ENCODE peak calls at places on chromosomes 7 and 10, in four cellular contexts. I is IMR-90, M is K562, T is keratinocyte. G is an unnamed sample. For H3K9me1, the result is how much of the 10 kb centered on the place peaks cover.

GRCh38 chr10:129963076-129963830 is 821 bp downstream of the EBF3 start:
- DNase-seq in I (peak), M (no peak), T (no peak), G (peak)

GRCh38 chr7:19982841-19983835 is 209.7 kb upstream of the TMEM196 start:
- DNase-seq in I (peak), M (no peak), T (no peak), G (peak)

GRCh38 chr10:65294329-65294728 is 1631.5 kb upstream of the LRRTM3 start:
- DNase-seq in I (no peak), M (no peak), T (no peak), G (peak)

GRCh38 chr10:132503581-132504421 is 33.8 kb upstream of the INPP5A start:
- DNase-seq in I (no peak), M (no peak), T (no peak), G (no peak)

GRCh38 chr10:123301077-123301875 is 147.1 kb downstream of the BUB3 start:
- DNase-seq in I (no peak), M (peak), T (no peak), G (peak)

GRCh38 chr7:116122972-116123595 is 87.3 kb upstream of the TES start:
- DNase-seq in I (peak), M (peak), T (no peak), G (peak)

GRCh38 chr7:131047651-131048304 is 279.9 kb upstream of the MKLN1 start:
- DNase-seq in I (peak), M (no peak), T (no peak), G (no peak)

GRCh38 chr7:150631084-150631824 is 931 bp downstream of the GIMAP6 start:
- DNase-seq in I (no peak), M (no peak), T (no peak), G (no peak)

GRCh38 chr10:607545-608196 is 81.8 kb downstream of the DIP2C start:
- DNase-seq in I (no peak), M (no peak), T (no peak), G (no peak)

GRCh38 chr7:33130184-33130583 is 820 bp downstream of the BBS9 start:
- DNase-seq in I (peak), M (no peak), T (no peak), G (peak)

GRCh38 chr10:3192856-3193635 is 20.5 kb upstream of the PITRM1 start:
- DNase-seq in I (peak), M (peak), T (no peak), G (peak)

GRCh38 chr10:79386637-79387465 is 39.6 kb downstream of the PPIF start:
- DNase-seq in I (no peak), M (peak), T (no peak), G (no peak)

GRCh38 chr7:151999337-152000090 is 26.0 kb upstream of the GALNT11 start:
- DNase-seq in I (peak), M (no peak), T (no peak), G (no peak)

GRCh38 chr10:11242443-11243386 is 225.0 kb downstream of the CELF2 start:
- DNase-seq in I (peak), M (no peak), T (no peak), G (peak)

GRCh38 chr7:7761340-7761973 is 43.0 kb upstream of the RPA3 start:
- DNase-seq in I (peak), M (no peak), T (no peak), G (peak)

DNA sequence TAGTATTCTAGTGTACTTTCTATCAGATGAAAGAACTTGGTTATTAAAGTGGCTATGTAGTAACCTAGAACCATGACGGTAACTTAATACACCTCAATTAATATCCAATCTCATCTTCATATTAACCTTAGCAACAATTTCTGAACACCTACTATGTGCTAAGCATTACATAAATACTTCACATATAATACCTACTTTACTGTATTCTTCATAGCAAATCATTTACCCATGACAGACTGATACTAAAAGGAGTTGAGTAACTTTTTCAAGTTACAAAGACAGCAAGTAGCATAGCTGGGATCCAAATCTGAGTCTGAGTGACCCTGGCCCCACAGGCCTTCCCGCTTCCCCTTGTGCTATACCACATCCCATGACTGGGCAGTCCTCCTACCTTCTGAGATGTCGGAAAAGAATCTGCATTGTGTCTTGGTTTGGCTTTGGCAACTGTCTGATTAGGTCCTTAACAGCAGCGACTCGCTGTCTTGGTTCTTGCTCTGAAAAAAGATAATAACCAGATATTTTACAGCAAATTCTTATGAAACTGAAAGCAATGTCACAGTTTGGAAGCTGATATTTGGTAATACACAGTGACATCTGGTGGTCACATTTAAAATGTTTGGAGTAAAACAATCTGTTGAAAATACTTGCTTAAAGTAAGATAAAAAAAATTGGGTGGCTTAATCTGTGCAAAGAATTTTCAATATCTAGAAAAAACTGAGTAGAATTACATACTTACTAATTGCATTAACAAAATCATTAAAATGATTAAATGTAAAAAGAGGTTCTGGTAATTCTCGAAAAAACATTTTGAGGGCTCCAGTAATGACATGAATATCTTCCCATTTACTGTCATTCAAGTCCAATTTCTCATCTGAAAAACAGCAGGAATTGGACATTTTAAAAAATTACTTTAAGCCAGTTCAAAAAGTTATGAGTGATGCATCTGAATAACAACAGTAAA is 120.1 kb downstream of the ARHGAP12 start:
- DNase-seq in I (peak), M (peak), T (no peak), G (peak)
- H3K4me3 ChIP-seq in I (peak), M (no peak), T (no peak), G (no peak)

GRCh38 chr10:30048768-30049507 is 10.4 kb downstream of the JCAD start:
- DNase-seq in I (no peak), M (no peak), T (no peak), G (peak)

GRCh38 chr10:30047924-30048531 is 11.4 kb downstream of the JCAD start:
- DNase-seq in I (no peak), M (no peak), T (no peak), G (no peak)

GRCh38 chr10:30051220-30051619 is 8.2 kb downstream of the JCAD start:
- DNase-seq in I (peak), M (no peak), T (no peak), G (no peak)

GRCh38 chr10:30055094-30055701 is 4.2 kb downstream of the JCAD start:
- DNase-seq in I (peak), M (no peak), T (no peak), G (peak)

DNA sequence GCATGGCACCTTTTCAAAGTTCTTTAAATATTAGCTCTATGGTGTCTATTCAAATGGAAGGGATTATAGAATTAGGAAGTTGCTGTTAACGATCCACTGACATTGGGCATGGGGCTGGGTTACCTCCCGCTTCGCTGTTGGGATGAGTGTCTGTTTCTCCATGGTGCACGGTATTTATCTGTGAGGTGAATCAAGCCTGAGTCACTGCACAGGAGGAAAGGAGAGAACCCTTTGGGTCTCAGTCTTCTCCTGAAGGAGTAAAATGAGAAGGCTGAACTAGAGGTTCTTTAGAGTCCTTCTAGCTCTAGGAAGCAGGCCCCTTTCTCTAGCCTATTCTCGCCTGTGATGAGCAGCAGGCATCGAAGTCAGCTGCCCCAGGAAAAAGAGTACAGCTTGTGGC is 7.3 kb downstream of the JCAD start:
- DNase-seq in I (peak), M (no peak), T (no peak), G (no peak)
- H3K9me1 ChIP-seq in I (under half), M (under half), T (under half), G (under half)

GRCh38 chr10:77835669-77836086 is 90.9 kb downstream of the DLG5 start:
- DNase-seq in I (no peak), M (no peak), T (no peak), G (no peak)
- H3K4me3 ChIP-seq in I (no peak), M (no peak), T (no peak), G (no peak)

DNA sequence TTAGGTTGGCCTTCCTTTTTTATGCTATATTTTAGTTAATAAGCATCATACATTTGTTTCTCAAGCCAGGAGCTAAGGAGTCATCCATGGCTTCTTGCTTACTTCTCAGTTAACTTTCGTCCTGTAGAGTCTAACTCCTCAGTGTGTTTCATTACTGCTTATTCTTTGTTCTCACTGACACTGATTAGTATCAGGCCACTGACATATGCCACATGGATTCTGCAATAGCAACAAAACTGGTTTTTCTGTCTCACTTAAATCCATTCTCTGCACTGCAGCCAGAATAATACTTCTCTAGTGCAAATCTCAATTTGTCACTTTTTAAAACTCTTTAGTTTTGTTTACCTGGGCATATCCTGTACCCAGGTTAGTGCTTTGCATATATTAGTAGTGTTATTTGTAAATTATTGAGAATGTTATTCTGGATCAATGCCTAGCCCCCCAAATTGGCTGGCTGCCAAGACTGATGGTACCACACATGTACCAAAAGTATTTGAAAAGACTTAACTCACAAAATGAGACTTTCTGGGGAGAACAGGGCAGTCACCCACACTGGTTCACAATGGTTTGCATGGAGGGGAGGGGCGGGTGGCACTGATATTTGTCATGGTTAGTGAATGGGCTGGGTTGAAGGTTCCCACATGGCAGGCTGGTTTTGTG is 79.1 kb downstream of the CCSER2 start:
- DNase-seq in I (no peak), M (no peak), T (no peak), G (no peak)
- H3K9me1 ChIP-seq in I (under half), M (under half), T (under half), G (under half)

GRCh38 chr10:32445036-32445435 is 904 bp upstream of the CCDC7 start:
- DNase-seq in I (no peak), M (no peak), T (no peak), G (no peak)
- H3K4me3 ChIP-seq in I (no peak), M (peak), T (peak), G (no peak)

GRCh38 chr7:5586963-5587348 is 163.3 kb upstream of the TNRC18 start:
- DNase-seq in I (no peak), M (no peak), T (no peak), G (no peak)
- H3K9me1 ChIP-seq in I (under half), M (under half), T (under half), G (under half)

DNA sequence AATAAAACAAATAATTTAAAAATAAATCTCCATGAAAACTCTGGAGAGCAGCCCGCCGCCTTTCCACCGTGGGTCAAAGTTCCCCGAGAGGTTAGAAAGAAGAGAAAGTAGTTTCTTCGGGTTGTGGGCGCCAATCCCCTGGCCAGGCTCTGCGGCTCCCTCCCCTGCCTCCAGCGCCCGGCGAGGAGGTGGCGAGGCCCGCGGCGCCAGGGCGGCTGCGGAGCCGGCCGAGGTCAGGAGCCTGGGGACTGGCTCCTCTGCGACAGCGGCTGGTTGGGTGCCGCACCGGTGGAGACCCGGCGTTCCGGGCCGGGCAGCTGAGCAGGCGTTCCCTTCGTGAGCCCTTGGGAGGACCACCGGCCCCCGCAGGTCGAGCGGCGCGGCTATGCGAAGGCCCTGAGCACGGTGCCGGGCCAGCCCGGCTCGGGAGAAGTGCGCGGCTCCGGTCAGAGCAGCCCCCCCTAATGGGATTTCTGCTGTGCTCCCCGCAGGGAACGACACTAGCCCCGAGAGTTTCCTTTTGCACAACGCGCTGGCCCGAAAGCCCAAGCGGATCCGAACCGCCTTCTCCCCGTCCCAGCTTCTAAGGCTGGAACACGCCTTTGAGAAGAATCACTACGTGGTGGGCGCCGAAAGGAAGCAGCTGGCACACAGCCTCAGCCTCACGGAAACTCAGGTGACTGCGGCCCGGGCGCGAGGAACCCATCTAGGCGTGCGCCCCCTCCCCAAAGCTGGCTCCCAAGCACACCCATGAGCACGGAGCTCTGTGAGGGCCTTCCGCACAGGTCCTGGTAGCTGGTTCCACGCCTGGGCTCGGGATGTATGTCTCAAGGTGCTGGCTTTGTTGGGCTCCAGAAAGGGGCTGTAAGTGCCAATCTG is 2.8 kb downstream of the EMX2 start:
- DNase-seq in I (no peak), M (no peak), T (no peak), G (no peak)
- H3K4me3 ChIP-seq in I (no peak), M (no peak), T (peak), G (no peak)

G was measured in endothelial cell of umbilical vein.